ENCODE peak calls at places on chromosomes 7 and 10, in four cellular contexts. A, K, C and M are unnamed samples.

GRCh38 chr7:116197355-116197754 is 13.0 kb upstream of the TES start:
- DNase-seq in A (no peak), C (no peak), K (no peak), M (no peak)

GRCh38 chr10:60175418-60175817 is 214.3 kb downstream of the ANK3 start:
- DNase-seq in K (no peak), A (no peak), C (no peak), M (no peak)

GRCh38 chr7:128672927-128673517 is 930 bp downstream of the GARIN1A start:
- DNase-seq in K (no peak), C (no peak), A (no peak), M (no peak)

GRCh38 chr10:11667756-11668155 is 56.3 kb upstream of the USP6NL start:
- DNase-seq in A (no peak), C (no peak), K (no peak), M (no peak)

GRCh38 chr7:115183431-115184057 is 261.6 kb downstream of the MDFIC start:
- DNase-seq in K (no peak), C (no peak), A (no peak), M (no peak)

GRCh38 chr10:49606981-49607535 is 3.1 kb upstream of the SLC18A3 start:
- DNase-seq in K (peak; percentile 50), A (peak; percentile 54), C (peak; percentile 62), M (peak; percentile 65)

GRCh38 chr10:126439947-126440346 is 51.7 kb upstream of the ADAM12 start:
- DNase-seq in C (no peak), K (no peak), A (peak; percentile 20), M (no peak)

GRCh38 chr10:33880291-33880690 is 545.8 kb upstream of the NRP1 start:
- DNase-seq in C (no peak), A (peak; percentile 23), K (no peak), M (no peak)

GRCh38 chr7:144975882-144976281 is 140.0 kb upstream of the TPK1 start:
- DNase-seq in K (no peak), C (no peak), A (no peak), M (no peak)

GRCh38 chr10:43110318-43111071 is 27.8 kb upstream of the CSGALNACT2 start:
- DNase-seq in A (peak; percentile 33), C (no peak), K (no peak), M (no peak)

GRCh38 chr10:78899996-78900714 is 168.6 kb upstream of the ZMIZ1 start:
- DNase-seq in K (no peak), A (no peak), C (no peak), M (no peak)

GRCh38 chr7:2405201-2405600 is 1.8 kb downstream of the CHST12 start:
- DNase-seq in A (no peak), K (no peak), C (no peak), M (no peak)

GRCh38 chr10:102452672-102453340 is 1.5 kb upstream of the C10orf95 start:
- DNase-seq in C (peak; percentile 61), K (no peak), A (peak; percentile 56), M (no peak)

GRCh38 chr10:132970641-132971438 is 28.5 kb upstream of the CFAP46 start:
- DNase-seq in K (no peak), A (no peak), C (no peak), M (no peak)

GRCh38 chr10:132972986-132973902 is 30.9 kb upstream of the CFAP46 start:
- DNase-seq in A (no peak), K (no peak), C (no peak), M (no peak)

GRCh38 chr10:132971448-132972148 is 29.2 kb upstream of the CFAP46 start:
- DNase-seq in C (no peak), K (no peak), A (no peak), M (no peak)

GRCh38 chr10:132973903-132974241 is 31.5 kb upstream of the CFAP46 start:
- DNase-seq in K (no peak), A (no peak), C (peak; percentile 10), M (no peak)

DNA sequence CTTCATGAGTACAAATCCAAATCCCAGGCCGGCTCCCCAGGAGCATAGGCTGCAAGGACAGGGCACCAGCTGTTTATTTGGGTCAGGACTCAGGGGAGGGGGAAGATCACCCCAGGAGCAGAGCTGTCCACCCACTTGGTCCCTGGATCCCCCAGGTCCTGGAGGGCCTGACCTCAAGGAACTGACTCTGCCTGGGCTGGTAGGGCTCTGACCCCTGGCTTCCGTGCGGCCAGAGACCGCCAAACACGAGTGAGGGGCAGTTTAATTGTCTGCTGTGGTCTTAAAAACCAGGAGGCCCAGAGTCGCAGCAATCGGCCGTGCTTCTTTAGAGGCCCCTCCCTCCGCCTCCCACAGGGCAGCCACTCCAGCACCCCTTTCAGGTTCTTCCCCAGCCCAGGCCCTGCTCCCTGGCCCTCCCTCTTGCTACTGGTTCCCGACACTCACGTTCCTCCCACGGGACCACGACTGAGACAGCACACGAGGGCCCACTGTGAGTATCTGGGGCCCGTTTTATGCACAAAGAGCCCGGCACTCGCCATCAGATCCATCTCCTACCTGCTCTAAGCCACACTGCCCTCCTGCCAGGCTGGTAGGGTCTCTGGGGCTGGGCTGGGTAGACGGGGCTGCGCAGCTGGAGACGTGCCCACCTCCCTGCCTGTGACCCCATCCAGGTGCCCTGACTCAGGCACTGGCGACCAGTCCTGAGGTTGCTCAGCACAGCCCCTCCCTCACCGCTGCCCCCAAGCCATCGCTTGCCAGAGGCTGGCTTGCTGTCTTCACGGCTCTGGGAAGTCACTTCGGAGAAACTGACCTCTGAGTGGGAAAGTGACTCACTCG is 30.0 kb upstream of the CFAP46 start:
- DNase-seq in C (no peak), K (no peak), A (no peak), M (no peak)
- H3K27me3 ChIP-seq in C (no peaks in the 10 kb centered on the region), K (no peaks in the 10 kb centered on the region), A (no peaks in the 10 kb centered on the region), M (no peaks in the 10 kb centered on the region)

DNA sequence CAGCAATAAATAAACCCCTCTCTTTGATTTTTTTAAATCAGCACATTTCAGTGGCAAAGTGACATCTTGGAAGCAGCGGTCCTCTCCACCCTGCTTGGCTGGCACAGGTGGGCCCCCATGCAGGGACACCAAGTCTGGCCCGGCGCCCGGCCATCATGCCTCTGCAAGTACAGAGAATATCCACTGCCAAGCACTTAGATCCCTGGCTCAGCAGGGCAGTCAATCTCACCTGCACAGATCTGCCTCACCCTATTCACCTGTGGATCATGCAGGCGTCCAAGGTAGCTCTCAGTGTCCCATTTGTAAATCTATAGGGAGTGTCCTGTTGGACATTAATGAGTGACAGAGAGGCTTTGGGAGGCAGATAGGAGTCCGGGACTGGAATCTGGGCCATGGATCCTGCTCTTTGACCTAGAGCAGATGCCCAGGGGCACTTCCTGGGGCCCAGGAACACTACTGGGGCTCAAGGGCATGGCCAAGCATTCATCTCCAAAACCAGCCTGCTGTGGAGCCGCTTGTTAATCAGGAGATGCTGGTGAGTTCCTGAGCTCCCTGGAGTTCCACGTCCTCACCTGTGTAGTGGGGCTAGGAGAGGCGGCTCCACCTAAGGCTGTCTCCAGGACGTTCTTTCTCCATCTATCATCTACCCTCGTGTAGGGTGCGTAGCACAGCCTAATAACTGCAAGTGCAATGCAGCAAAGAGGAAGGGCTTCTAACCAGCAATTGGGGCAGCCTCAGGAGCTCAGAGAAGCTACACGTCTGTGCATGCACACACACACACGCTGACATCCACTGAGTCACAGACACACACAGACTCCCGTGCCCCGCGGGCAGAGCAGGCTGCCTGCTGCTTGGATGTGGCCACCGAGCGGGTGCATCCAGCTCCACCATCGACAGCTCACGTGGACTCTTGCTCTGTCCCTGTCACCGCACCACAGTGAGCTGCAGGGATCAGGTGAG is 123.6 kb downstream of the OAT start:
- DNase-seq in A (peak; percentile 77), K (no peak), C (peak; percentile 31), M (no peak)
- H3K27me3 ChIP-seq in A (no peaks in the 10 kb centered on the region), K (no peaks in the 10 kb centered on the region), C (no peaks in the 10 kb centered on the region), M (no peaks in the 10 kb centered on the region)

DNA sequence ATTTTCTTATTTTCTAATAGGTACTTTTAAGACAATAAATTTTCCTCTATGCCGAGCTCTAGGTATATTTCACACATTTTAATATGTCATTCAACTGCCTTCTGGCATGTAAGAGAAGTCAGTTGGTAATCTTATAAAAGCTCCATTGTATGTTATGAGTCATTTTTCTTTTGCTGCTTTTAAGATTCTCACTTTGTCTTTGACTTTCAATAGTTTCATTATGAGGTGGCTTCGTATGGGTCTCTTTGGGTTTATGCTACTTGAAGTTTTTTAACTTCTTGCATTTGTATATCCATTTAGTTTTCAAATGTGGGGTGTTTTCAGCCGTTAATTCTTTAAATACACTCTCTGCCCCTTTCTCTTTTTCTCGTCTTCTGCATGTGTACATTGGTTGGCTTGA is 80.5 kb downstream of the ABCA13 start:
- DNase-seq in C (no peak), K (no peak), A (peak; percentile 78), M (no peak)
- H3K27me3 ChIP-seq in C (no peaks in the 10 kb centered on the region), K (no peaks in the 10 kb centered on the region), A (no peaks in the 10 kb centered on the region), M (no peaks in the 10 kb centered on the region)

DNA sequence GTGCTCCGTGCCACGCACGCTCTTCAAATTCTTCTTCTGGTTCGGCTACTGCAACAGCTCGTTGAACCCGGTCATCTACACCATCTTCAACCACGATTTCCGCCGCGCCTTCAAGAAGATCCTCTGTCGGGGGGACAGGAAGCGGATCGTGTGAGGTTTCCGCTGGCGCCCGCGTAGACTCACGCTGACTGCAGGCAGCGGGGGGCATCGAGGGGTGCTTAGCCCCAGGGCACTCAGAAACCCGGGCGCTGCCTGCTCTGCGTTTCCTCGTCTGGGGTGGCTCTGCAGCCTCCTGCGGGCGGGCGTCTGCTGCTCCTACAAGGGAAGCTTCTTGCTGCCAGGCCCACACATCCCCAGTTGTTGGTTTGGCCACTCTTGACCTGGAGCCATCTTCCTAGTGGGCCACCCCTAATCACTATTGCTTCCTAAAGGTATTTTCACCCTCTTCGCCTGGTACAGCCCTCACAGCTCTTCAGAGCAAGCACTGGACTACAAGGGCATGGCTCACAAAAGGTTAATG is 2.5 kb downstream of the ADRA2A start:
- DNase-seq in K (no peak), A (no peak), C (no peak), M (peak; percentile 43)
- H3K27me3 ChIP-seq in K (peaks cover 25% of the 10 kb centered on the region), A (peaks cover 30% of the 10 kb centered on the region), C (no peaks in the 10 kb centered on the region), M (peaks cover 6% of the 10 kb centered on the region)

GRCh38 chr7:28408105-28408973 is 4.0 kb upstream of the CREB5 start:
- DNase-seq in K (no peak), C (peak; percentile 52), A (no peak), M (no peak)
- H3K27me3 ChIP-seq in K (peaks cover 17% of the 10 kb centered on the region), C (no peaks in the 10 kb centered on the region), A (peaks cover 5% of the 10 kb centered on the region), M (peaks cover 31% of the 10 kb centered on the region)

DNA sequence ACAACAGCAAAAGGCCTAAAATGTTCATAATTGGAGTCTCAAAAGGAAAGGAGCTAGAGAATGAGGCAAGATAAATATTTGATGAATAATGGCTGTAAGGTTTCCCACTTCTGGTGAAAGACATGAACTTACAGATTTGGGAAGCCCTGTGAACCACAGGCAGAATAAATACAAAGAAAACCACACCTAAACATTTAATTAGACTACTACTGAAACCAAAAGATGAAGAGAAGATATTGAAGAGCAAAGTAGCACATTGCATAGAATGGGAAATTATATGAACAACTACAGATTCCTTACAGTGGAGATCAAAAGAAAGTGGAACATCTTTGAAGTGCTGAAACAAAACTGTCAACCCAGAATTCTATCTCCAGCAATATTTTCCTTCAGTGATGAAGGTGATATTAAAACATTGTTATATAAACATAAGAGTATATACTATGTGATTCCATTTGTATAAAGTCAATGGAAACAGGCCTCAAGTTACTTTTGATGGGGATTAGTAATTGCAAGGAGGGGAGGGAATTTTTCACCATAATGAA is 191.3 kb upstream of the KAT6B start:
- DNase-seq in A (no peak), K (no peak), C (no peak), M (no peak)
- H3K27me3 ChIP-seq in A (no peaks in the 10 kb centered on the region), K (no peaks in the 10 kb centered on the region), C (no peaks in the 10 kb centered on the region), M (no peaks in the 10 kb centered on the region)